ENCODE peak calls at places on chromosomes 11 and 22, in four cellular contexts. Q, L, Y and E are unnamed samples.

GRCh38 chr11:1486054-1486825 is at the start of gene MOB2:
- DNase-seq in Q (no peak), L (no peak), Y (no peak), E (no peak)

GRCh38 chr11:120208012-120208441 is 2.8 kb upstream of the OAF start:
- DNase-seq in Q (no peak), L (no peak), Y (no peak), E (no peak)

GRCh38 chr22:41919357-41920224 is 4.7 kb upstream of the SHISA8 start:
- DNase-seq in Q (peak; percentile 82), L (peak; percentile 64), Y (no peak), E (peak; percentile 78)

GRCh38 chr22:42791721-42792452 is 65.2 kb downstream of the ARFGAP3 start:
- DNase-seq in Q (no peak), L (no peak), Y (no peak), E (no peak)

GRCh38 chr11:12717851-12718291 is 43.6 kb downstream of the TEAD1 start:
- DNase-seq in Q (peak; percentile 65), L (peak; percentile 56), Y (no peak), E (no peak)

GRCh38 chr11:96744697-96745096 is 354.9 kb downstream of the JRKL start:
- DNase-seq in Q (no peak), L (no peak), Y (no peak), E (no peak)

GRCh38 chr11:101445761-101446160 is 138.0 kb downstream of the TRPC6 start:
- DNase-seq in Q (no peak), L (no peak), Y (no peak), E (no peak)

GRCh38 chr22:32411388-32411787 is 659 bp downstream of the RTCB start:
- DNase-seq in Q (peak; percentile 72), L (no peak), Y (peak; percentile 43), E (no peak)

GRCh38 chr11:9831122-9831521 is 167.2 kb downstream of the SWAP70 start:
- DNase-seq in Q (no peak), L (no peak), Y (no peak), E (no peak)

GRCh38 chr11:66617148-66617814 is 851 bp downstream of the RBM14 start:
- DNase-seq in Q (no peak), L (no peak), Y (peak; percentile 24), E (no peak)

GRCh38 chr22:23192558-23192957 is 12.2 kb downstream of the BCR start:
- DNase-seq in Q (no peak), L (no peak), Y (no peak), E (no peak)

GRCh38 chr11:124800226-124800929 is at the start of gene MSANTD2:
- DNase-seq in Q (peak; percentile 93), L (peak; percentile 93), Y (peak; percentile 59), E (no peak)

GRCh38 chr11:73729594-73730206 is 31.2 kb downstream of the RAB6A start:
- DNase-seq in Q (no peak), L (no peak), Y (peak; percentile 8), E (peak; percentile 16)

GRCh38 chr11:95305726-95306522 is 74.9 kb upstream of the SESN3 start:
- DNase-seq in Q (no peak), L (no peak), Y (no peak), E (no peak)

GRCh38 chr22:34798605-34799004 is 267.4 kb upstream of the ISX start:
- DNase-seq in Q (no peak), L (no peak), Y (no peak), E (no peak)

GRCh38 chr11:110376711-110377324 is 52.9 kb upstream of the FDX1 start:
- DNase-seq in Q (no peak), L (no peak), Y (peak; percentile 77), E (no peak)

GRCh38 chr11:70857885-70858284 is 394.5 kb downstream of the SHANK2 start:
- DNase-seq in Q (no peak), L (no peak), Y (no peak), E (no peak)

GRCh38 chr11:125069796-125070195 is 6.7 kb downstream of the SLC37A2 start:
- DNase-seq in Q (no peak), L (no peak), Y (peak; percentile 40), E (no peak)

GRCh38 chr11:13110929-13111812 is 102.1 kb downstream of the RASSF10 start:
- DNase-seq in Q (no peak), L (no peak), Y (peak; percentile 42), E (no peak)

GRCh38 chr11:72816404-72816990 is 2.3 kb downstream of the ATG16L2 start:
- DNase-seq in Q (no peak), L (no peak), Y (no peak), E (no peak)

GRCh38 chr22:48795664-48796063 is 1032.0 kb downstream of the BRD1 start:
- DNase-seq in Q (no peak), L (no peak), Y (no peak), E (no peak)

GRCh38 chr11:86805873-86806310 is 5.5 kb downstream of the PRSS23 start:
- DNase-seq in Q (no peak), L (no peak), Y (no peak), E (no peak)

GRCh38 chr11:126647735-126648134 is 292.2 kb downstream of the ST3GAL4 start:
- DNase-seq in Q (no peak), L (no peak), Y (peak; percentile 93), E (no peak)

GRCh38 chr11:128476729-128477128 is 110.6 kb downstream of the ETS1 start:
- DNase-seq in Q (peak; percentile 89), L (no peak), Y (no peak), E (no peak)